ENCODE peak calls at places on chromosomes 4 and X, in four cellular contexts. A, V, W and J are unnamed samples.

GRCh38 chr4:83259586-83259985 is 25.0 kb downstream of the COQ2 start:
- DNase-seq in A (no peak), V (no peak), W (peak), J (no peak)

GRCh38 chr4:118968006-118968405 is 79.4 kb downstream of the SYNPO2 start:
- DNase-seq in A (peak), W (peak), V (peak), J (peak)

GRCh38 chrX:118730500-118731247 is 3.3 kb downstream of the IL13RA1 start:
- DNase-seq in W (peak), A (no peak), V (no peak), J (no peak)

GRCh38 chrX:136130931-136131843 is 16.1 kb upstream of the FHL1 start:
- DNase-seq in A (no peak), W (peak), V (no peak), J (no peak)

GRCh38 chr4:74364649-74365491 is at the start of gene EREG:
- DNase-seq in W (peak), A (peak), V (no peak), J (no peak)

GRCh38 chrX:86237482-86237881 is 89.2 kb downstream of the DACH2 start:
- DNase-seq in V (no peak), A (no peak), W (no peak), J (no peak)

GRCh38 chr4:6731780-6732179 is 15.8 kb downstream of the BLOC1S4 start:
- DNase-seq in W (no peak), A (no peak), V (no peak), J (no peak)

GRCh38 chrX:39725928-39726619 is 371.7 kb downstream of the BCOR start:
- DNase-seq in A (no peak), W (peak), V (no peak), J (no peak)

DNA sequence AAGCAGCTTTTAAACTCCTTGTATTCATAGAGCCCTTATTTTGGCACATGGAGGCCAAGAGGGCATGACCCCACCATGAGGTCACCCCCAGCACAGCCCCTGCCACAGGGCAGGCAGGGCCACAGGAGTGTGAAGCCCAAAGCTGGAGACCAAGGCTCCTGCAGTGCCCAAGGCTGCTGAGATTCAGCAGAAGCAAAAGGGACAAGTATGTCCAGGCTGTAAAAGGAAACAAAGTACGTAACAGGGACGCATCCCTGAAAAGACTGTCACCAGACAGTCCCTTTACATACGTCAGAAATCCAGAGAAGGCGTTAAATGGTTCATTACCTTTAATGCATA is 18.9 kb downstream of the GAK start:
- DNase-seq in A (no peak), W (no peak), V (no peak), J (no peak)
- H3K4me3 ChIP-seq in A (no peak), W (no peak), V (no peak), J (no peak)

DNA sequence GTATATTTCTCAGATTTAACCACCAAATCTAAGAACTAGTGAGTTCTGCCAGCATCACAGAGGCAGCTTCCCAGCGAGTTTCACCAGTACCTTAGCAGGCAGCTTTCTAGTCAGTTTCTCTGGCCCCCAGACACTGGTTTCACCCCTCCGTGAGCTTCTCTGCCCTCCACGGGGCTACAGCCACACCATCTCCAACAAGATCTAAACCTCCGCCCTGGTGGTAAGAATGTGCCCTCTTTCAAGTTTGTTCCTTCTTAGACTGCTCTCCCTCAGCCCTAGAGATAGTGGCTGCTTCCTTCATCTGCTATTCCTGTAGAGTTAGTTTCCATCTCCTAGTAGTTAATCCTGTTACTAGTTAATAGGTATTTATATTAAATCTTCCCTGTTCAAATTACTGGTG is 60.5 kb upstream of the TAB3 start:
- DNase-seq in W (no peak), A (peak), V (no peak), J (no peak)
- TF ChIP-seq CTCF in W (no peak), A (peak), V (no peak), J (peak)

DNA sequence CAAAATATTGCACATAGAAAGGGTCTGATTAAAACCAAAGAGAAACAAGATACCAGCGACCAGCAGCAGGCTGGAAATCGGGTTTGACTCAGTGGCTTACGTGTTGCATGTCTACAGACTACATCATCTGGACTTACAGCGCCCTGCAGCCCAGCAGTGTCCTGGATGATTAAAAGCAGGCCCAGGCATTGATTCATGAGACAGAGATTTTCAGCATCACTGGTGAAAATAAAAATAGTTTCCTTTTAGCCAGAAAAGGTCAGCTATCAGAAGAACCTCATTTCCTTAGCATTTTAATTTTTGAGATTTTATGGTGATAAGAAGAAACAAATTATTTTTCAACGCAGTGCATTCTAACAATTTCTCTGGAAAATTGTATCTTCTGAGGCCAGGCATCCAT is 190.6 kb downstream of the PTTG2 start:
- DNase-seq in A (no peak), W (peak), V (no peak), J (no peak)
- H3K4me3 ChIP-seq in A (no peak), W (no peak), V (no peak), J (no peak)

DNA sequence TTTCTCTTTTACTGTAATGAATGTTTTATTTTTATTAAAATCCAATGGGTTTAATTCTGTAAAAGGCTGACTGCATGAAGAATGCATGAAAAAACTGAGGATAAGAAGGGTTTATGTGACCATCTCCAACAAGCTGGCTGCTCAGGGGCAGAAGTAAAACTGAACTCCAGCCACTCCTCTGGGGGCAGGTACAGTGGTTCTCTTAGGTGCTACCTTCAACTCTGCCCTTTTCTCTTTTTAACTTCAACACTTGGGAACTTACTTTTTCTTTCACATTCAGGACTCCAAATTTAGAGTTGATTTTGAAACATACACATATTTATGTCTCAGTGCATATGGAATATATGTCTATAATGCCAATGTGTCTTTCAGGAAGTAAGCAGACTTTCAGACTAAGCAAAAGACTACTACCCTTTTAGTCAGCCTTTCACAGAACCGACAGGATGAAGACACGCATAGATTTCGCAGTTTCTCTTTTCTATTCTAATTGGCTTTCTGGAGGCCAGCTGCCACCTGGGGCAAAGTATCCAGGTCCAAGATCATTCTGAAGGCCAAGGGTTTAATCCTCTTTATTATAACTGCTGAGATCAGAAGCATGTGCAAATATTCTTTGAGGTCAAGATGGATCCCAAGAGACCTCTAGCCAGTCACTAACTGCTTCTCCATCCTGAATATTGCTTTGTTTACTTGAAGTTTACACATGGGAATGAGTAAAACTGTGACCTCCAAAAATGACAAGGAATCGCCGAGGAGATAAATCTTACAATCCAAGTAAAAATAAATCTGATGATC is 30.7 kb downstream of the HS3ST1 start:
- DNase-seq in W (no peak), A (no peak), V (no peak), J (no peak)
- TF ChIP-seq CTCF in W (no peak), A (no peak), V (no peak), J (no peak)

GRCh38 chr4:169030575-169030982 is 20.5 kb upstream of the CBR4 start:
- DNase-seq in V (no peak), W (peak), A (no peak), J (no peak)

GRCh38 chr4:169032883-169033645 is 23.0 kb upstream of the CBR4 start:
- DNase-seq in W (no peak), A (no peak), V (no peak), J (no peak)

GRCh38 chr4:169029947-169030346 is 19.9 kb upstream of the CBR4 start:
- DNase-seq in A (no peak), W (no peak), V (no peak), J (no peak)

GRCh38 chr4:169032194-169032593 is 22.1 kb upstream of the CBR4 start:
- DNase-seq in W (no peak), A (no peak), V (no peak), J (no peak)

GRCh38 chr4:169031392-169031791 is 21.3 kb upstream of the CBR4 start:
- DNase-seq in W (no peak), V (no peak), A (no peak), J (no peak)
- H3K4me3 ChIP-seq in W (no peak), V (no peak), A (no peak), J (no peak)

DNA sequence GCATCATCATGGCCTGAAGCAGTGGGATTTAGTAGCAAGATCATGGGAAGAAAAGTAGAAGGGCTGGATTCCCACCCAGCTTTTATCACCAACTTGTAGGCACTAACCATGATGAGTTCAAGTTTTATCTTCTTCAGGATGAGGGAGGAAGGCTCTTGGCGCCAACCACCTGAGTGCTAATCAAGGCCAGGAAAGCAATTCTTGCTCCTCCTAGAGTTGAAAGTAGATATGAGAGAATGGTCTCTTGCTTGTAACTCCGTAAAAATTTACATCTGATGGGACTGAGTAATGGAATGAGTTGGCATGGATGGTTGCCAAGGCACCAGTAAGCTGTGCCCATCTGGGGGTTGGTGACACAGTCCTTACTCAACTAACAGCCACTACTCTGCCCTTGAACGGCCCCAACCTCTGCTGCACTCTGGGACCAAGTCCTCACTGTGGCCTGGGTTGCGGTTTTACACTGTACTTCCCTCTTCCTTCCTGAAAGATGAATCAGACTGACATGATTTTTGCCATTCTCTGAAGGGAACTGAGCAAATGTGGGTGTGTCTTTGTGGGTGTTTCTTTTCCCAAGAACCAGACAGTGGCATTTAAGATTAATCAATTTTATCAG is 39.4 kb upstream of the NDP start:
- DNase-seq in V (peak), A (no peak), W (peak), J (no peak)
- TF ChIP-seq CTCF in V (no peak), A (no peak), W (peak), J (no peak)

DNA sequence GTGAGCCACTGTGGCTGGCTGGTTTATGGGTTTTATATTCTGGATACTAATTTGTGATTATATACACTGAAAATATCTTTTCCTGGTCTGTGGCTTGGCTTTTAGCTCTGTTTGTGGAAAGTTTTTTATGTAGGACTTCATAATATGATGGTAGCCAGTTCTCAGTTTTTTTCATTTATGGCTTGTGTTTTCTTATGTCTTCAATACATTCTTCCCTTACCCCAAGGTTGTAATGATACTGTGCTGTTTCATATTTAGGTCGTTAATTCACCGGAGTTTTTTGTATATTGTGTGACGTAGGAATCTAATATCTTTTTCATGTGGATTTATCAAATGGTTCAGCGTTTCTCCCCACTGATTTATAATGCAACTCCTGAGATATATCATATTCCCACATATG is 6.6 kb downstream of the ZFX start:
- DNase-seq in V (no peak), A (no peak), W (no peak), J (no peak)
- H3K4me3 ChIP-seq in V (no peak), A (no peak), W (no peak), J (no peak)